ENCODE peak calls at places on chromosomes 12 and 14, in eight cellular contexts. Z, Y, T, X, W, J, N and U are unnamed samples.

GRCh38 chr14:61531741-61532505 is 163.4 kb upstream of the HIF1A start:
- DNase-seq in W (no peak), Y (no peak), X (no peak), N (no peak), Z (no peak), J (no peak), T (no peak), U (no peak)

GRCh38 chr12:123761841-123762714 is at the start of gene DNAH10:
- DNase-seq in Y (no peak), N (peak), Z (peak), J (no peak), T (peak), W (no peak), X (no peak), U (no peak)

GRCh38 chr14:77543637-77544334 is 45.2 kb upstream of the ISM2 start:
- DNase-seq in J (no peak), T (no peak), Y (no peak), W (no peak), Z (peak), N (no peak), X (peak), U (no peak)

GRCh38 chr14:50542941-50543418 is 10.6 kb upstream of the MAP4K5 start:
- DNase-seq in Z (peak), W (no peak), T (no peak), Y (no peak), N (peak), X (peak), J (peak), U (peak)

GRCh38 chr14:20998674-20999366 is at the start of gene SLC39A2:
- DNase-seq in W (no peak), T (no peak), Y (no peak), J (peak), N (no peak), X (peak), Z (peak), U (peak)

GRCh38 chr12:92096346-92097136 is 49.1 kb downstream of the BTG1 start:
- DNase-seq in Y (no peak), T (no peak), J (no peak), N (no peak), Z (peak), W (no peak), X (no peak), U (no peak)

GRCh38 chr14:58699656-58700055 is 61.9 kb downstream of the DACT1 start:
- DNase-seq in N (no peak), J (no peak), Y (no peak), X (no peak), T (no peak), W (no peak), Z (peak), U (no peak)

GRCh38 chr12:111773801-111774551 is 7.2 kb downstream of the ALDH2 start:
- DNase-seq in J (peak), Z (peak), T (no peak), Y (peak), N (no peak), W (no peak), X (peak), U (peak)

GRCh38 chr14:91858536-91859275 is 8.6 kb downstream of the TC2N start:
- DNase-seq in W (no peak), X (peak), Y (no peak), Z (peak), N (no peak), J (peak), T (no peak), U (no peak)

GRCh38 chr12:3752096-3752709 is 706 bp downstream of the CRACR2A start:
- DNase-seq in W (no peak), Y (no peak), N (no peak), T (peak), X (peak), J (no peak), Z (peak), U (peak)

GRCh38 chr14:100381386-100382105 is 58.4 kb downstream of the SLC25A47 start:
- DNase-seq in Y (no peak), T (no peak), X (no peak), N (no peak), W (no peak), Z (peak), J (no peak), U (no peak)

GRCh38 chr12:21751517-21751916 is 23.0 kb downstream of the KCNJ8 start:
- DNase-seq in Z (peak), Y (no peak), X (peak), T (no peak), N (no peak), J (no peak), W (no peak), U (peak)

GRCh38 chr12:109169262-109169661 is 52.9 kb downstream of the ACACB start:
- DNase-seq in N (no peak), T (no peak), J (no peak), Y (no peak), Z (no peak), W (no peak), X (no peak), U (no peak)

GRCh38 chr14:59657769-59658168 is 81.2 kb upstream of the CCDC175 start:
- DNase-seq in X (no peak), Z (no peak), Y (no peak), N (no peak), T (no peak), W (no peak), J (no peak), U (no peak)

GRCh38 chr14:22414876-22415632 is 174.0 kb downstream of the DAD1 start:
- DNase-seq in W (no peak), T (no peak), J (no peak), X (no peak), Z (no peak), N (no peak), Y (no peak), U (no peak)

GRCh38 chr12:95516757-95517156 is 34.5 kb downstream of the USP44 start:
- DNase-seq in Z (peak), N (no peak), Y (no peak), J (no peak), X (no peak), T (no peak), W (no peak), U (peak)

GRCh38 chr12:1691123-1692007 is 495 bp downstream of the ADIPOR2 start:
- DNase-seq in Z (no peak), J (no peak), X (no peak), Y (peak), W (no peak), T (no peak), N (no peak), U (no peak)

GRCh38 chr14:50830044-50830931 is 674 bp downstream of the NIN start:
- DNase-seq in N (peak), T (peak), W (peak), Y (peak), Z (peak), J (no peak), X (peak), U (peak)

GRCh38 chr12:111687255-111687654 is 1.4 kb downstream of the ACAD10 start:
- DNase-seq in Z (no peak), X (no peak), T (no peak), N (no peak), W (no peak), Y (no peak), J (no peak), U (no peak)

GRCh38 chr14:69999246-69999645 is 120.0 kb downstream of the SMOC1 start:
- DNase-seq in X (peak), Y (no peak), Z (peak), T (no peak), W (no peak), N (peak), J (peak), U (peak)

GRCh38 chr12:94146166-94146565 is 2.2 kb upstream of the PLXNC1 start:
- DNase-seq in W (no peak), N (no peak), Y (no peak), T (no peak), Z (no peak), X (no peak), J (no peak), U (no peak)

GRCh38 chr12:54723653-54724256 is 75.6 kb upstream of the DCD start:
- DNase-seq in Y (no peak), W (no peak), Z (peak), J (no peak), T (no peak), N (no peak), X (peak), U (no peak)

GRCh38 chr12:26648584-26648983 is 184.4 kb downstream of the ITPR2 start:
- DNase-seq in Y (no peak), X (peak), T (no peak), N (no peak), W (no peak), Z (peak), J (no peak), U (peak)